ENCODE peak calls at places on chromosomes 3 and 15, in seven cellular contexts. Z is cerebellar nuclear complex; G is HT-29; B is NCI-H748 treated with DMSO at 0.1 percent for 48 hours; Q is stimulated activated CD8-positive, alpha-beta memory T cell treated with anti-CD3 and anti-CD28 coated beads, Interleukin-4, amount 100 ng/mL, for 24 hours; O is NAMALWA; K is left ventricle myocardium superior. C is an unnamed sample.

GRCh38 chr3:190718691-190719090 is 143.8 kb downstream of the GMNC start:
- DNase-seq in Z (no peak), G (no peak), B (no peak), Q (no peak), O (no peak), K (no peak), C (no peak)

GRCh38 chr3:13111173-13111873 is 38.1 kb upstream of the IQSEC1 start:
- DNase-seq in Z (no peak), G (peak; percentile 16), B (no peak), Q (no peak), O (peak; percentile 20), K (peak; percentile 44), C (peak; percentile 67)

GRCh38 chr15:88803241-88803919 is at the start of gene ACAN:
- DNase-seq in Z (no peak), G (no peak), B (no peak), Q (no peak), O (no peak), K (no peak), C (peak; percentile 20)

GRCh38 chr3:76044601-76045600 is 259.6 kb upstream of the ZNF717 start:
- DNase-seq in Z (no peak), G (peak; percentile 39), B (no peak), Q (no peak), O (peak; percentile 28), K (peak; percentile 29), C (peak; percentile 37)

GRCh38 chr3:120802916-120803315 is 60.4 kb downstream of the GTF2E1 start:
- DNase-seq in Z (no peak), G (no peak), B (no peak), Q (no peak), O (no peak), K (no peak), C (no peak)

GRCh38 chr3:149832086-149832485 is 19.1 kb downstream of the RNF13 start:
- DNase-seq in Z (no peak), G (no peak), B (no peak), Q (no peak), O (no peak), K (no peak), C (no peak)

GRCh38 chr15:52680041-52680391 is 828 bp upstream of the ATOSA start:
- DNase-seq in Z (no peak), G (peak; percentile 17), B (no peak), Q (no peak), O (peak; percentile 80), K (no peak), C (no peak)

GRCh38 chr3:165125836-165126235 is 47.5 kb upstream of the SI start:
- DNase-seq in Z (no peak), G (no peak), B (no peak), Q (no peak), O (no peak), K (no peak), C (no peak)

GRCh38 chr15:90902656-90902995 is 476 bp upstream of the MAN2A2 start:
- DNase-seq in Z (no peak), G (no peak), B (no peak), Q (no peak), O (no peak), K (no peak), C (no peak)

GRCh38 chr3:122497425-122497824 is 17.3 kb downstream of the KPNA1 start:
- DNase-seq in Z (no peak), G (no peak), B (no peak), Q (no peak), O (no peak), K (no peak), C (no peak)

GRCh38 chr3:184259878-184260570 is 1.3 kb downstream of the CAMK2N2 start:
- DNase-seq in Z (no peak), G (no peak), B (no peak), Q (no peak), O (no peak), K (peak; percentile 66), C (no peak)

GRCh38 chr15:49675051-49675450 is 54.2 kb downstream of the DTWD1 start:
- DNase-seq in Z (no peak), G (peak; percentile 55), B (no peak), Q (no peak), O (no peak), K (no peak), C (no peak)

GRCh38 chr3:181302960-181303359 is 313.4 kb upstream of the DNAJC19 start:
- DNase-seq in Z (no peak), G (no peak), B (peak; percentile 6), Q (no peak), O (no peak), K (no peak), C (no peak)

GRCh38 chr3:48409291-48410201 is 20.3 kb downstream of the PLXNB1 start:
- DNase-seq in Z (no peak), G (no peak), B (no peak), Q (no peak), O (no peak), K (peak; percentile 20), C (peak; percentile 5)

GRCh38 chr3:142963266-142964149 is at the start of gene PAQR9:
- DNase-seq in Z (no peak), G (no peak), B (no peak), Q (no peak), O (no peak), K (peak; percentile 52), C (peak; percentile 67)

GRCh38 chr3:44995142-44995770 is 19.2 kb downstream of the EXOSC7 start:
- DNase-seq in Z (no peak), G (no peak), B (peak; percentile 78), Q (no peak), O (no peak), K (no peak), C (no peak)

GRCh38 chr15:101201411-101202174 is 50.3 kb downstream of the CHSY1 start:
- DNase-seq in Z (no peak), G (peak; percentile 78), B (no peak), Q (no peak), O (no peak), K (peak; percentile 88), C (no peak)

GRCh38 chr3:136713961-136714514 is 38.1 kb downstream of the STAG1 start:
- DNase-seq in Z (no peak), G (no peak), B (no peak), Q (no peak), O (no peak), K (no peak), C (no peak)

GRCh38 chr3:105322570-105323273 is 44.0 kb upstream of the ALCAM start:
- DNase-seq in Z (no peak), G (no peak), B (no peak), Q (no peak), O (no peak), K (no peak), C (no peak)

GRCh38 chr3:194556086-194557056 is 69.6 kb upstream of the ATP13A3 start:
- DNase-seq in Z (no peak), G (peak; percentile 17), B (no peak), Q (no peak), O (no peak), K (no peak), C (no peak)

GRCh38 chr3:30496496-30496966 is 109.9 kb upstream of the TGFBR2 start:
- DNase-seq in Z (no peak), G (no peak), B (no peak), Q (no peak), O (no peak), K (no peak), C (no peak)

GRCh38 chr3:3180421-3180820 is 930 bp upstream of the CRBN start:
- DNase-seq in Z (no peak), G (no peak), B (no peak), Q (no peak), O (no peak), K (no peak), C (no peak)

GRCh38 chr15:79065744-79066376 is 24.7 kb downstream of the RASGRF1 start:
- DNase-seq in Z (no peak), G (no peak), B (no peak), Q (no peak), O (no peak), K (no peak), C (no peak)

GRCh38 chr3:197088370-197088769 is 58.8 kb upstream of the MELTF start:
- DNase-seq in Z (no peak), G (no peak), B (no peak), Q (no peak), O (peak; percentile 32), K (no peak), C (no peak)

GRCh38 chr15:77251662-77252061 is 168.2 kb downstream of the PEAK1 start:
- DNase-seq in Z (no peak), G (no peak), B (no peak), Q (no peak), O (no peak), K (no peak), C (no peak)

GRCh38 chr3:49415931-49416601 is 3.8 kb downstream of the TCTA start:
- DNase-seq in Z (no peak), G (no peak), B (no peak), Q (peak; percentile 42), O (peak; percentile 44), K (no peak), C (no peak)

GRCh38 chr3:196192036-196193001 is 18.9 kb downstream of the ZDHHC19 start:
- DNase-seq in Z (no peak), G (peak; percentile 36), B (no peak), Q (peak; percentile 33), O (peak; percentile 45), K (peak; percentile 59), C (no peak)

GRCh38 chr15:32909431-32909830 is 191.6 kb downstream of the GREM1 start:
- DNase-seq in Z (no peak), G (no peak), B (no peak), Q (no peak), O (no peak), K (no peak), C (no peak)

GRCh38 chr15:79932447-79932846 is 35.6 kb upstream of the MTHFS start:
- DNase-seq in Z (no peak), G (no peak), B (no peak), Q (no peak), O (no peak), K (no peak), C (no peak)

GRCh38 chr3:129211772-129212171 is 28.1 kb upstream of the CNBP start:
- DNase-seq in Z (no peak), G (peak; percentile 100), B (no peak), Q (no peak), O (no peak), K (peak; percentile 77), C (no peak)

GRCh38 chr3:24400450-24400849 is 94.2 kb downstream of the THRB start:
- DNase-seq in Z (no peak), G (no peak), B (peak; percentile 86), Q (no peak), O (no peak), K (no peak), C (no peak)

GRCh38 chr3:54905230-54905888 is 22.5 kb downstream of the LRTM1 start:
- DNase-seq in Z (no peak), G (no peak), B (no peak), Q (no peak), O (no peak), K (no peak), C (no peak)

GRCh38 chr3:54511766-54512365 is 389.5 kb downstream of the CACNA2D3 start:
- DNase-seq in Z (no peak), G (no peak), B (no peak), Q (no peak), O (no peak), K (no peak), C (no peak)

GRCh38 chr15:80264031-80264430 is 12.0 kb upstream of the CTXND1 start:
- DNase-seq in Z (no peak), G (no peak), B (no peak), Q (no peak), O (no peak), K (no peak), C (no peak)

C was measured in WERI-Rb-1.